ENCODE peak calls at places on chromosomes 7 and 10, in seven cellular contexts. G, D, X, W, V, J and P are unnamed samples.

GRCh38 chr7:2663960-2664359 is 24.0 kb upstream of the AMZ1 start:
- DNase-seq in G (no peak), D (no peak), X (no peak), W (no peak), V (no peak), J (no peak), P (no peak)

GRCh38 chr7:150855046-150855445 is 2.7 kb downstream of the AOC1 start:
- DNase-seq in G (no peak), D (no peak), X (no peak), W (no peak), V (no peak), J (no peak), P (no peak)

GRCh38 chr10:100133801-100134200 is 52.0 kb downstream of the ERLIN1 start:
- DNase-seq in G (no peak), D (no peak), X (no peak), W (no peak), V (no peak), J (no peak), P (no peak)

GRCh38 chr7:111266613-111267012 is 175.7 kb downstream of the LRRN3 start:
- DNase-seq in G (peak; percentile 39), D (no peak), X (no peak), W (no peak), V (no peak), J (peak; percentile 49), P (peak; percentile 91)

GRCh38 chr10:11229893-11230292 is 212.2 kb downstream of the CELF2 start:
- DNase-seq in G (no peak), D (no peak), X (no peak), W (no peak), V (no peak), J (no peak), P (no peak)

GRCh38 chr7:37942934-37943610 is 22.6 kb downstream of the EPDR1 start:
- DNase-seq in G (peak; percentile 70), D (no peak), X (no peak), W (no peak), V (no peak), J (peak; percentile 11), P (no peak)

GRCh38 chr10:24724381-24725228 is 918 bp upstream of the ARHGAP21 start:
- DNase-seq in G (peak; percentile 98), D (peak; percentile 92), X (peak; percentile 88), W (peak; percentile 95), V (peak; percentile 98), J (peak; percentile 87), P (peak; percentile 75)

GRCh38 chr10:48503293-48503911 is 101.5 kb downstream of the ARHGAP22 start:
- DNase-seq in G (no peak), D (no peak), X (no peak), W (no peak), V (no peak), J (no peak), P (no peak)

GRCh38 chr10:133226251-133226808 is 3.7 kb upstream of the UTF1 start:
- DNase-seq in G (peak; percentile 40), D (no peak), X (no peak), W (peak; percentile 29), V (no peak), J (no peak), P (no peak)

GRCh38 chr7:12032146-12032545 is 178.9 kb upstream of the TMEM106B start:
- DNase-seq in G (peak; percentile 25), D (no peak), X (no peak), W (no peak), V (no peak), J (no peak), P (no peak)

GRCh38 chr7:139088268-139088667 is 21.3 kb downstream of the ZC3HAV1 start:
- DNase-seq in G (no peak), D (no peak), X (no peak), W (no peak), V (no peak), J (no peak), P (no peak)

GRCh38 chr10:116852246-116852645 is 2.9 kb downstream of the ENO4 start:
- DNase-seq in G (no peak), D (no peak), X (no peak), W (no peak), V (no peak), J (no peak), P (no peak)

GRCh38 chr7:107920048-107920772 is 29.2 kb downstream of the DLD start:
- DNase-seq in G (no peak), D (no peak), X (no peak), W (no peak), V (no peak), J (no peak), P (no peak)

GRCh38 chr7:131897016-131897789 is 340.8 kb upstream of the PODXL start:
- DNase-seq in G (peak; percentile 42), D (no peak), X (no peak), W (no peak), V (no peak), J (peak; percentile 31), P (no peak)

GRCh38 chr7:136027160-136027559 is 50.0 kb upstream of the MTPN start:
- DNase-seq in G (no peak), D (no peak), X (no peak), W (no peak), V (no peak), J (no peak), P (no peak)

GRCh38 chr7:157890921-157891401 is 554.2 kb downstream of the DNAJB6 start:
- DNase-seq in G (no peak), D (no peak), X (no peak), W (no peak), V (no peak), J (no peak), P (no peak)

GRCh38 chr7:94912085-94912484 is 4.7 kb downstream of the PPP1R9A start:
- DNase-seq in G (no peak), D (no peak), X (no peak), W (no peak), V (no peak), J (peak; percentile 33), P (no peak)

GRCh38 chr7:95596183-95597135 is at the start of gene PDK4:
- DNase-seq in G (peak; percentile 80), D (no peak), X (no peak), W (no peak), V (peak; percentile 97), J (peak; percentile 72), P (no peak)

GRCh38 chr7:41339913-41340676 is 362.8 kb downstream of the INHBA start:
- DNase-seq in G (no peak), D (no peak), X (no peak), W (no peak), V (no peak), J (no peak), P (no peak)

GRCh38 chr10:92124524-92125168 is 166.2 kb downstream of the CPEB3 start:
- DNase-seq in G (no peak), D (no peak), X (no peak), W (no peak), V (peak; percentile 18), J (peak; percentile 71), P (peak; percentile 91)

GRCh38 chr7:45638916-45639315 is 64.7 kb downstream of the ADCY1 start:
- DNase-seq in G (no peak), D (no peak), X (no peak), W (no peak), V (no peak), J (no peak), P (no peak)

GRCh38 chr10:44168478-44168877 is 216.4 kb downstream of the CXCL12 start:
- DNase-seq in G (no peak), D (no peak), X (no peak), W (no peak), V (no peak), J (no peak), P (no peak)

GRCh38 chr7:81333004-81333403 is 414.2 kb upstream of the SEMA3C start:
- DNase-seq in G (no peak), D (no peak), X (no peak), W (no peak), V (no peak), J (no peak), P (no peak)

GRCh38 chr10:93445097-93445960 is 36.8 kb downstream of the MYOF start:
- DNase-seq in G (peak; percentile 99), D (no peak), X (no peak), W (no peak), V (peak; percentile 85), J (peak; percentile 96), P (peak; percentile 94)

GRCh38 chr10:43793714-43794113 is 145.0 kb upstream of the ZNF32 start:
- DNase-seq in G (no peak), D (no peak), X (no peak), W (no peak), V (no peak), J (no peak), P (peak; percentile 25)

GRCh38 chr7:97757824-97758223 is 25.9 kb downstream of the TAC1 start:
- DNase-seq in G (no peak), D (no peak), X (no peak), W (no peak), V (no peak), J (no peak), P (no peak)

GRCh38 chr7:7181519-7182155 is 707 bp upstream of the C1GALT1 start:
- DNase-seq in G (peak; percentile 82), D (peak; percentile 40), X (peak; percentile 22), W (peak; percentile 37), V (peak; percentile 28), J (peak; percentile 74), P (peak; percentile 62)

GRCh38 chr10:89845541-89846275 is 144.3 kb downstream of the KIF20B start:
- DNase-seq in G (no peak), D (no peak), X (no peak), W (no peak), V (no peak), J (peak; percentile 63), P (peak; percentile 47)

GRCh38 chr7:108253275-108254044 is 123.3 kb upstream of the LAMB4 start:
- DNase-seq in G (no peak), D (no peak), X (no peak), W (no peak), V (no peak), J (peak; percentile 47), P (no peak)

GRCh38 chr10:128631801-128632241 is 505.6 kb upstream of the MKI67 start:
- DNase-seq in G (peak; percentile 66), D (no peak), X (no peak), W (no peak), V (no peak), J (peak; percentile 21), P (peak; percentile 1)

GRCh38 chr7:24435002-24435401 is 138.2 kb upstream of the PALS2 start:
- DNase-seq in G (peak; percentile 95), D (no peak), X (no peak), W (no peak), V (no peak), J (no peak), P (no peak)

GRCh38 chr10:112115781-112116385 is 67.7 kb downstream of the GPAM start:
- DNase-seq in G (peak; percentile 77), D (peak; percentile 12), X (peak; percentile 35), W (peak; percentile 49), V (no peak), J (peak; percentile 6), P (no peak)

GRCh38 chr7:11726251-11727155 is 105.5 kb downstream of the THSD7A start:
- DNase-seq in G (no peak), D (no peak), X (no peak), W (no peak), V (peak; percentile 40), J (no peak), P (no peak)

GRCh38 chr7:13830604-13830915 is 158.9 kb downstream of the ETV1 start:
- DNase-seq in G (no peak), D (no peak), X (no peak), W (no peak), V (no peak), J (no peak), P (no peak)

GRCh38 chr7:138981332-138982203 is at the start of gene KIAA1549:
- DNase-seq in G (peak; percentile 85), D (peak; percentile 52), X (peak; percentile 84), W (peak; percentile 76), V (no peak), J (peak; percentile 40), P (no peak)